ENCODE peak calls at places on chromosomes 13 and 19, in five cellular contexts. M is AG10803; I is activated naive CD4-positive, alpha-beta T cell treated with anti-CD3 and anti-CD28 coated beads for 36 hours; X is frontal cortex; U is HL-60. J is an unnamed sample.

GRCh38 chr13:46905249-46905648 is 8.4 kb upstream of the HTR2A start:
- DNase-seq in M (peak), I (no peak), U (no peak), X (no peak), J (no peak)

GRCh38 chr13:112775791-112776279 is 86.0 kb downstream of the ATP11A start:
- DNase-seq in X (no peak), U (no peak), I (no peak), M (no peak), J (peak)

GRCh38 chr19:5389353-5389752 is 48.7 kb upstream of the PTPRS start:
- DNase-seq in M (no peak), I (no peak), U (no peak), X (no peak), J (no peak)

GRCh38 chr13:85985791-85986190 is 186.6 kb upstream of the SLITRK6 start:
- DNase-seq in X (no peak), M (no peak), I (no peak), U (no peak), J (no peak)

GRCh38 chr19:5314012-5314906 is 26.4 kb downstream of the PTPRS start:
- DNase-seq in X (no peak), I (no peak), M (peak), U (no peak), J (no peak)

GRCh38 chr19:2475018-2475701 is 767 bp upstream of the GADD45B start:
- DNase-seq in M (peak), U (peak), I (peak), X (no peak), J (no peak)

GRCh38 chr13:25901460-25902376 is 150.1 kb downstream of the SHISA2 start:
- DNase-seq in M (no peak), I (peak), U (no peak), X (no peak), J (no peak)

GRCh38 chr19:18931316-18932162 is 9.5 kb downstream of the HOMER3 start:
- DNase-seq in M (no peak), I (no peak), X (no peak), U (no peak), J (no peak)

GRCh38 chr13:45015300-45015699 is 26.0 kb downstream of the GPALPP1 start:
- DNase-seq in I (no peak), U (no peak), M (no peak), X (no peak), J (no peak)

GRCh38 chr19:11191934-11192333 is 5.4 kb downstream of the KANK2 start:
- DNase-seq in X (no peak), I (no peak), M (no peak), U (no peak), J (no peak)

GRCh38 chr13:99626461-99627082 is 125.3 kb downstream of the TM9SF2 start:
- DNase-seq in U (no peak), M (peak), I (no peak), X (no peak), J (no peak)